ENCODE peak calls at places on chromosomes 13 and 19, in nine cellular contexts. G, W, A, D, Q, Y, P, R and C are unnamed samples.
A peak's percentile ranks its signal among the peaks of the same experiment; 100 is the strongest.

GRCh38 chr13:22298530-22298929 is 627.7 kb downstream of the FGF9 start:
- DNase-seq in Q (no peak), D (no peak), Y (no peak), W (no peak), A (no peak), P (no peak), G (no peak), R (no peak), C (no peak)

GRCh38 chr19:7550169-7550770 is 14.8 kb downstream of the PNPLA6 start:
- DNase-seq in R (no peak), Q (no peak), W (peak; percentile 55), P (no peak), A (no peak), D (no peak), Y (no peak), G (no peak), C (no peak)

GRCh38 chr13:45674908-45675307 is 27.2 kb upstream of the CBY2 start:
- DNase-seq in G (no peak), D (no peak), P (peak; percentile 53), W (no peak), Q (peak; percentile 41), R (no peak), A (peak; percentile 75), Y (no peak), C (no peak)

GRCh38 chr13:96025283-96025682 is 27.9 kb downstream of the UGGT2 start:
- DNase-seq in Y (no peak), W (no peak), P (no peak), R (no peak), G (no peak), D (no peak), Q (no peak), A (no peak), C (no peak)

GRCh38 chr19:15702590-15702930 is 25.3 kb upstream of the OR10H2 start:
- DNase-seq in A (peak; percentile 60), P (no peak), Q (no peak), Y (peak; percentile 45), G (peak; percentile 85), W (peak; percentile 86), D (peak; percentile 94), R (no peak), C (no peak)

GRCh38 chr13:71577127-71577526 is 289.9 kb downstream of the DACH1 start:
- DNase-seq in Q (no peak), Y (no peak), D (no peak), G (no peak), A (peak; percentile 29), R (no peak), W (no peak), P (no peak), C (no peak)

GRCh38 chr13:50732712-50733111 is 110.8 kb downstream of the DLEU7 start:
- DNase-seq in Q (no peak), P (peak; percentile 47), R (no peak), D (no peak), W (no peak), A (peak; percentile 87), Y (no peak), G (no peak), C (no peak)

GRCh38 chr13:45292176-45292575 is 48.8 kb downstream of the TPT1 start:
- DNase-seq in A (peak; percentile 88), P (no peak), G (no peak), Y (no peak), D (no peak), R (peak; percentile 33), Q (no peak), W (no peak), C (no peak)

GRCh38 chr19:31626941-31627340 is 277.7 kb upstream of the TSHZ3 start:
- DNase-seq in Q (no peak), W (no peak), P (no peak), D (no peak), Y (no peak), R (no peak), G (no peak), A (no peak), C (no peak)

GRCh38 chr19:46716013-46716671 is 772 bp downstream of the PRKD2 start:
- DNase-seq in A (no peak), P (no peak), Y (peak; percentile 34), D (peak; percentile 44), R (peak; percentile 82), G (peak; percentile 47), W (peak; percentile 68), Q (peak; percentile 57), C (no peak)

GRCh38 chr13:113612626-113613025 is 28.1 kb downstream of the TFDP1 start:
- DNase-seq in P (no peak), R (no peak), W (no peak), G (no peak), Q (no peak), Y (no peak), A (no peak), D (no peak), C (no peak)

GRCh38 chr13:51644649-51645048 is 60.4 kb downstream of the WDFY2 start:
- DNase-seq in Y (peak; percentile 7), D (no peak), A (peak; percentile 40), G (no peak), R (no peak), W (no peak), P (peak; percentile 48), Q (no peak), C (no peak)

GRCh38 chr13:46100191-46100877 is 4.5 kb downstream of the CPB2 start:
- DNase-seq in Y (peak; percentile 2), Q (no peak), A (no peak), D (no peak), G (no peak), W (no peak), R (no peak), P (no peak), C (peak; percentile 49)

GRCh38 chr19:36418287-36419001 is at the start of gene ZFP82:
- DNase-seq in G (peak; percentile 61), W (peak; percentile 83), Q (peak; percentile 92), Y (peak; percentile 94), A (peak; percentile 42), P (peak; percentile 66), D (peak; percentile 79), R (peak; percentile 95), C (peak; percentile 93)
- H3K4me3 ChIP-seq in G (peak within 1 kb of the TSS; percentile 67), W (peak within 1 kb of the TSS; percentile 61), Q (peak within 1 kb of the TSS; percentile 80), Y (peak within 1 kb of the TSS; percentile 84), A (peak within 1 kb of the TSS; percentile 71), P (peak within 1 kb of the TSS; percentile 77), D (peak within 1 kb of the TSS; percentile 68), R (peak within 1 kb of the TSS; percentile 88), C (peak within 1 kb of the TSS; percentile 89)

DNA sequence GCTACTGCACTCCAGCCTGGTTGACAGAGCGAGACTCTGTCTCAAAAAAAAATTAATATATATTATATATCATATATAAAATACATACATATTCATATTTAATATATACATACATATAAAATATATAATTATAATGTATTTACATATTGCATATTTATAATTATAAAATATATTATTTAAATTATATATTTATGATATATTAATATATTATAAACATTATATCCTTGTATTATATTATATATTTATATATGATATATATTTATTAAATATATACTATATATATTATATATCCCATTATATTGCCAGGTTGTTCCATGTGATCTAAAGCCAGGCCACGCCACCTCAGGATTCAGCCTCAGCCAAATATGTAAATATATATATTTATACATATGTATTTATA is 9.7 kb downstream of the BRME1 start:
- DNase-seq in Y (no peak), W (no peak), Q (no peak), G (no peak), A (no peak), R (no peak), P (no peak), D (no peak), C (no peak)
- H3K36me3 ChIP-seq in Y (no peaks in the 10 kb centered on the region), W (no peaks in the 10 kb centered on the region), Q (no peaks in the 10 kb centered on the region), G (no peaks in the 10 kb centered on the region), A (no peaks in the 10 kb centered on the region), R (no peaks in the 10 kb centered on the region), P (no peaks in the 10 kb centered on the region), D (no peaks in the 10 kb centered on the region), C (no peaks in the 10 kb centered on the region)

GRCh38 chr13:102769679-102770078 is 3.9 kb downstream of the TEX30 start:
- DNase-seq in A (peak; percentile 11), W (no peak), Y (no peak), Q (no peak), P (no peak), G (no peak), D (no peak), R (no peak), C (no peak)

GRCh38 chr13:102772042-102772425 is 1.6 kb downstream of the TEX30 start:
- DNase-seq in A (no peak), P (no peak), Q (no peak), R (no peak), D (no peak), G (no peak), Y (no peak), W (no peak), C (no peak)

GRCh38 chr13:102771298-102772041 is 2.1 kb downstream of the TEX30 start:
- DNase-seq in Q (no peak), W (no peak), R (no peak), G (no peak), A (no peak), Y (no peak), P (no peak), D (no peak), C (no peak)

GRCh38 chr13:102770435-102770834 is 3.2 kb downstream of the TEX30 start:
- DNase-seq in Y (no peak), A (no peak), D (no peak), R (no peak), P (no peak), W (no peak), G (no peak), Q (peak; percentile 24), C (no peak)

DNA sequence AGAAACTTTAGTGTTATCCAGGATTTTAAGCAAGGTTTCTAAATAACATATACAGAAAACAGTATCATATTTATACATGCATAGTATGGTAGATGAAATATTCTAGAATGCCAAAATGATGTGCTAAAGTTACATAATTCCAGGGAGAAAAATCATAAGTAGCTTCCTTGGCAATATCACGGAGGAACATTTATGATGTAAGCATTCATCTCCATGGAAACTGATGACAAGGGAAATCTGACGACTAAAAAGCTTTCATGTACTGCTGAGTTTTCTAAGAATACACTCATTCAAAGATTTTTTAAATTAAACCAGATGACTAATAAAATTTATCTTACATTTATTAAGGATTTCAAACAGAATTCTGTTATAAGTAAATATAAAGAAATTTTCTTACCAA is 4.7 kb downstream of the TEX30 start:
- DNase-seq in A (no peak), G (no peak), Q (no peak), R (no peak), P (no peak), D (no peak), W (no peak), Y (no peak), C (no peak)
- TF ChIP-seq CTCF in A (no peak), G (no peak), Q (no peak), R (no peak), P (no peak), D (no peak), W (no peak), Y (no peak), C (no peak)

DNA sequence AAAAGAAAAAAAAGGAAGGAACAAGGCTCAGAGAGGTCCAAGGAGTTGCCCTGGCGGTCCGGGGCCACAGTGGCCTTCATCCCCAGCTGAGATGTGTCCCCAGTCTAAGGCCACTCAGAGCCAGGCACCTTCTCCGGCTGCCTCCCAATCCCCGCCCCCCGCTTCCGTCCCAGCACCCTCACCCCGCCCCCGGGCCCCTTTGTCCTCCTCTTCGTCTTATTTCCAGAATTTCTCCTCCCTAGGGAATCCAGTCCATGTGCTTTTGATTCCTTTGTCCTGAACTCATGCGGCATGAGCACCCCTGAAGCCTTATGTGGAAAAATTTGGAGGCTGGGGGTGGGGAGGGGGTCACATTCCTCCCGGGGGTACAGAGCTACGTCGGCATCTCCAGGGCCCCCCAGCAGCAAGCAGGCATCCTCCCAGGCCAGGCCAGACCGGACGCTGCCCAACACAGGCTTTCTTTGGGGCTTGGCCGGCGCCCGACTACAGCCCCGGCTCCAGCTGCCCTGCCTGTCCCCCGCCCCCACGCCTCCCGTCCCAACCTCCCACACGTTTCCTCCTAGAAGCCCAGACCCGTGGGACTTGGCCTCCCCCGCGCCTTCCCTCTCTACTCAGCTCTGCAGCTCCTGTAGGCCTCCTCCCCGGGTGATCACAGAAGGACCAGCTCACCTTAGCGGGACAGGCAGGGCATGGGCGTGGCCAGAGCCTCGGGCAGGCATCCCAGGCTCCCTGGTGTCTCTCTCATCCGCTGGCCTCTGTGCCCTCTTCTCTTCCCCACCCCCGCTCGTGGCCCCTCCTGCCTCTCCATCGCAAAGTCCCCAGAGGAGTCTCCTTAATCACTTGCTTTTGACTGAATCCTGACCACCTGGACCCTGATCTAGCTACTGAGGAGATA is 17.8 kb upstream of the ADGRE5 start:
- DNase-seq in W (peak; percentile 78), A (peak; percentile 54), D (peak; percentile 71), Q (peak; percentile 69), Y (no peak), R (peak; percentile 93), P (peak; percentile 76), G (peak; percentile 67), C (peak; percentile 66)
- H3K4me3 ChIP-seq in W (no peak overlapping the region), A (peak overlapping the region; percentile 16), D (no peak overlapping the region), Q (no peak overlapping the region), Y (no peak overlapping the region), R (peak overlapping the region; percentile 58), P (peak overlapping the region; percentile 40), G (peak overlapping the region; percentile 31), C (peak overlapping the region; percentile 58)